ENCODE peak calls at places on chromosomes 3 and 15, in six cellular contexts. One of them, this sample, is unnamed. For H3K4me1, the result is how much of the 10 kb centered on the place peaks cover.

GRCh38 chr3:178353292-178353814 is 182.9 kb upstream of the KCNMB2 start:
- DNase-seq in breast epithelium: no peak
- DNase-seq in uterus: no peak
- DNase-seq in heart left ventricle: no peak
- DNase-seq in K562: no peak
- DNase-seq in esophagus squamous epithelium: no peak
- DNase-seq in this sample: no peak

GRCh38 chr3:134859341-134859740 is 64.3 kb downstream of the EPHB1 start:
- DNase-seq in breast epithelium: no peak
- DNase-seq in uterus: no peak
- DNase-seq in heart left ventricle: no peak
- DNase-seq in K562: no peak
- DNase-seq in esophagus squamous epithelium: no peak
- DNase-seq in this sample: peak

GRCh38 chr3:86865506-86865905 is 125.4 kb downstream of the VGLL3 start:
- DNase-seq in breast epithelium: no peak
- DNase-seq in uterus: no peak
- DNase-seq in heart left ventricle: no peak
- DNase-seq in K562: no peak
- DNase-seq in esophagus squamous epithelium: no peak
- DNase-seq in this sample: no peak

GRCh38 chr3:30112904-30113484 is 493.4 kb upstream of the TGFBR2 start:
- DNase-seq in breast epithelium: no peak
- DNase-seq in uterus: no peak
- DNase-seq in heart left ventricle: no peak
- DNase-seq in K562: no peak
- DNase-seq in esophagus squamous epithelium: no peak
- DNase-seq in this sample: no peak

GRCh38 chr3:114872056-114872455 is 275.0 kb downstream of the ZBTB20 start:
- DNase-seq in breast epithelium: no peak
- DNase-seq in uterus: no peak
- DNase-seq in heart left ventricle: no peak
- DNase-seq in K562: no peak
- DNase-seq in esophagus squamous epithelium: no peak
- DNase-seq in this sample: no peak

GRCh38 chr3:156535798-156536197 is 19.1 kb downstream of the SSR3 start:
- DNase-seq in breast epithelium: no peak
- DNase-seq in uterus: no peak
- DNase-seq in heart left ventricle: no peak
- DNase-seq in K562: no peak
- DNase-seq in esophagus squamous epithelium: no peak
- DNase-seq in this sample: no peak

GRCh38 chr15:44315773-44316465 is 27.4 kb downstream of the GOLM2 start:
- DNase-seq in breast epithelium: no peak
- DNase-seq in uterus: no peak
- DNase-seq in heart left ventricle: no peak
- DNase-seq in K562: no peak
- DNase-seq in esophagus squamous epithelium: no peak
- DNase-seq in this sample: no peak

GRCh38 chr3:32406481-32407408 is 15.1 kb downstream of the CMTM7 start:
- DNase-seq in breast epithelium: peak
- DNase-seq in uterus: no peak
- DNase-seq in heart left ventricle: no peak
- DNase-seq in K562: no peak
- DNase-seq in esophagus squamous epithelium: no peak
- DNase-seq in this sample: no peak

GRCh38 chr15:44713006-44713966 is 2.0 kb downstream of the B2M start:
- DNase-seq in breast epithelium: no peak
- DNase-seq in uterus: no peak
- DNase-seq in heart left ventricle: no peak
- DNase-seq in K562: peak
- DNase-seq in esophagus squamous epithelium: no peak
- DNase-seq in this sample: no peak

GRCh38 chr15:89130194-89130593 is 41.9 kb downstream of the ABHD2 start:
- DNase-seq in breast epithelium: no peak
- DNase-seq in uterus: no peak
- DNase-seq in heart left ventricle: no peak
- DNase-seq in K562: no peak
- DNase-seq in esophagus squamous epithelium: no peak
- DNase-seq in this sample: no peak

GRCh38 chr3:134338516-134339261 is 35.6 kb downstream of the AMOTL2 start:
- DNase-seq in breast epithelium: no peak
- DNase-seq in uterus: no peak
- DNase-seq in heart left ventricle: no peak
- DNase-seq in K562: no peak
- DNase-seq in esophagus squamous epithelium: no peak
- DNase-seq in this sample: peak

DNA sequence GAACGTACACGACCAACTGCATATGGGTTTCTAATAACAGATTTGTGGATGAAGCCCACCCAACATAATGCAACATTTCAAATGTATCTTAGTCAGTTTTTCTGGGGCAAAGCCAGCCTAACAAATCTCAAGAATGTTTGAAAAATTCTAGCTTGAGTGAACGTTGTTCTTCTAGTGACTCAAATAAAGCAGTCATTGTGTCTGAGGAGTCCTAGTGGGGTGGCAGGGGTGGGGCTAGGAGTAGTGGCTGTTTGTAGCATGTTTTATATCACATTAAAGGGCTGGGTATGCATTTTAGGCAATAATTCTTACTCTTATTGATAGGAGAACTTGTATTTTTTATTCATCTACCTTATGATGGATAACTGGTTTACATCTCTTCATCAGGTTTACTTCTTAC is 6.0 kb downstream of the B3GNT5 start:
- DNase-seq in breast epithelium: no peak
- DNase-seq in uterus: no peak
- DNase-seq in heart left ventricle: no peak
- DNase-seq in K562: no peak
- DNase-seq in esophagus squamous epithelium: no peak
- DNase-seq in this sample: no peak
- H3K4me1 ChIP-seq in breast epithelium: under half
- H3K4me1 ChIP-seq in uterus: under half
- H3K4me1 ChIP-seq in heart left ventricle: under half
- H3K4me1 ChIP-seq in K562: under half
- H3K4me1 ChIP-seq in esophagus squamous epithelium: half or more
- H3K4me1 ChIP-seq in this sample: under half

DNA sequence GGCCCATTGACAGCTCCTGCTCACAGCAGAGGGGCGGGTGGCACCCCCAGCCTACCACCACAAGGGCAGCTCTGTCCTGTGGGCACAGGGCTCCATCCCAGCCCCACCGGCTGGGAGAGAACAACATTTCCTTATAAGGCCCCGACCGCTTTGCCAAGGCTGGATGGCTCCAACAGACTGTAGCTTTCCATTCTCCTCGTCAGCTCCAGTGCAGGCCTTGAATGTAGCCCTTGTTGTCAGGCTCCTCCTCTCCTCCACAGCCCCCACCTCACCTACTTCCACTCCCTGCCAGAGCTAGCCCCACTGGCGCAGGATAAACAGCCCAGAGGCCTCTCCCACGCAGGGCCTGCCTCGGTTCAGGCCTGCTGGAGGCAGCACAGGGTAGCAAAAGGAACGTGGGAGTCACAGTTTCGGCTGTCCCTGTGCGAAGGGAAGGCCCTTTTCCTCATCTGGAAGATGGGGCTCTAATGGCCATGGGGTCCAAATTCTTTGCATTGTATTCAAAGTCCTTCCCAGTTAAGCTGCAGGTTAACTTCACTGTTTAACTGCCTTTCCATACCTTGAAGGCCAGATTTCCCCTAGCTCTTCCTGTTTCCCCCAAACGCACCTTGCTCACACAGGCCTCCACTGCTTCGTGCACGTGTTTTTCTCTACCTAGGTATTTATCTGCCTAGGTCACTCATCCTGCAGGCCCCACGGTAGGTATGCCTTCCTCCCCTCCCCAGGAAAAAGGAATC is 101.6 kb upstream of the LPP start:
- DNase-seq in breast epithelium: peak
- DNase-seq in uterus: peak
- DNase-seq in heart left ventricle: peak
- DNase-seq in K562: peak
- DNase-seq in esophagus squamous epithelium: no peak
- DNase-seq in this sample: peak
- H3K4me3 ChIP-seq in breast epithelium: peak
- H3K4me3 ChIP-seq in uterus: peak
- H3K4me3 ChIP-seq in heart left ventricle: no peak
- H3K4me3 ChIP-seq in K562: no peak
- H3K4me3 ChIP-seq in esophagus squamous epithelium: peak
- H3K4me3 ChIP-seq in this sample: no peak

GRCh38 chr15:57706405-57707209 is at the start of gene POLR2M:
- DNase-seq in breast epithelium: peak
- DNase-seq in uterus: peak
- DNase-seq in heart left ventricle: peak
- DNase-seq in K562: peak
- DNase-seq in esophagus squamous epithelium: peak
- DNase-seq in this sample: peak
- TF ChIP-seq POLR2A in breast epithelium: peak
- TF ChIP-seq POLR2A in uterus: peak
- TF ChIP-seq POLR2A in heart left ventricle: peak
- TF ChIP-seq POLR2A in K562: peak
- TF ChIP-seq POLR2A in esophagus squamous epithelium: peak
- TF ChIP-seq POLR2A in this sample: no peak

DNA sequence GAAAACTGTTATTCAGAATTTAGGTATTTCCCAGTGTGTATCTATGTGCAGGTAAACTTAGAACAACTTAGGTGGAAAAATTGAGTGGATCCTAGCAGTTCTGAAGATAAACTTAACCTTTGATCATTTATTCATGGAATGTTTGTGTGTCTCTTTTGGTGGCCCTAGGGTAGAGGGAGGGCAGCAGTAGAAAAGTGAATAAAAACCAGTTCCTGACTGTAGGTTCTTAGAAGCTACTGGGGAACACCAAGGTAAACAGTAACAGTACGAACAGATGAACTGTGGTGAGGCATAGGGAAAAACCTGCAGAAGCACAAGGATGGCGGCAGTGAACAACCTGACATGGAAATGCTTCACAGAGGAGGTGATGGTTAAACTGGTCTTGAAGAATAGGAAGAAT is 2.5 kb downstream of the SNRK start:
- DNase-seq in breast epithelium: no peak
- DNase-seq in uterus: no peak
- DNase-seq in heart left ventricle: no peak
- DNase-seq in K562: no peak
- DNase-seq in esophagus squamous epithelium: no peak
- DNase-seq in this sample: no peak
- H3K4me1 ChIP-seq in breast epithelium: under half
- H3K4me1 ChIP-seq in uterus: under half
- H3K4me1 ChIP-seq in heart left ventricle: half or more
- H3K4me1 ChIP-seq in K562: under half
- H3K4me1 ChIP-seq in esophagus squamous epithelium: half or more
- H3K4me1 ChIP-seq in this sample: half or more

GRCh38 chr3:160828880-160829279 is 72.8 kb downstream of the PPM1L start:
- DNase-seq in breast epithelium: no peak
- DNase-seq in uterus: no peak
- DNase-seq in heart left ventricle: no peak
- DNase-seq in K562: no peak
- DNase-seq in esophagus squamous epithelium: no peak
- DNase-seq in this sample: no peak

GRCh38 chr3:160827516-160827915 is 71.5 kb downstream of the PPM1L start:
- DNase-seq in breast epithelium: no peak
- DNase-seq in uterus: no peak
- DNase-seq in heart left ventricle: no peak
- DNase-seq in K562: no peak
- DNase-seq in esophagus squamous epithelium: no peak
- DNase-seq in this sample: no peak

GRCh38 chr3:160826408-160826807 is 70.4 kb downstream of the PPM1L start:
- DNase-seq in breast epithelium: no peak
- DNase-seq in uterus: no peak
- DNase-seq in heart left ventricle: no peak
- DNase-seq in K562: no peak
- DNase-seq in esophagus squamous epithelium: no peak
- DNase-seq in this sample: no peak

GRCh38 chr3:160825311-160825800 is 69.3 kb downstream of the PPM1L start:
- DNase-seq in breast epithelium: no peak
- DNase-seq in uterus: no peak
- DNase-seq in heart left ventricle: no peak
- DNase-seq in K562: no peak
- DNase-seq in esophagus squamous epithelium: no peak
- DNase-seq in this sample: no peak

GRCh38 chr3:160822931-160823330 is 66.9 kb downstream of the PPM1L start:
- DNase-seq in breast epithelium: no peak
- DNase-seq in uterus: no peak
- DNase-seq in heart left ventricle: no peak
- DNase-seq in K562: no peak
- DNase-seq in esophagus squamous epithelium: no peak
- DNase-seq in this sample: no peak
- H3K4me3 ChIP-seq in breast epithelium: no peak
- H3K4me3 ChIP-seq in uterus: no peak
- H3K4me3 ChIP-seq in heart left ventricle: no peak
- H3K4me3 ChIP-seq in K562: no peak
- H3K4me3 ChIP-seq in esophagus squamous epithelium: no peak
- H3K4me3 ChIP-seq in this sample: no peak